ENCODE peak calls at places on chromosomes 6 and 20, in nine cellular contexts. O, K, M, F, H, T, Z, Q and L are unnamed samples.

GRCh38 chr6:5997420-5998093 is 9.2 kb downstream of the NRN1 start:
- DNase-seq in O (peak; percentile 55), K (peak; percentile 61), M (no peak), F (peak; percentile 55), H (no peak), T (peak; percentile 76), Z (no peak), Q (no peak), L (peak; percentile 54)

GRCh38 chr20:61756446-61756845 is 309.2 kb downstream of the TAF4 start:
- DNase-seq in O (no peak), K (no peak), M (no peak), F (no peak), H (no peak), T (no peak), Z (no peak), Q (no peak), L (no peak)

GRCh38 chr20:11676618-11677289 is 240.9 kb upstream of the BTBD3 start:
- DNase-seq in O (peak; percentile 32), K (peak; percentile 84), M (peak; percentile 36), F (peak; percentile 51), H (peak; percentile 6), T (no peak), Z (peak; percentile 32), Q (no peak), L (peak; percentile 79)

GRCh38 chr6:109429496-109429895 is 10.9 kb downstream of the PPIL6 start:
- DNase-seq in O (no peak), K (no peak), M (no peak), F (no peak), H (no peak), T (no peak), Z (no peak), Q (no peak), L (no peak)

GRCh38 chr20:53828673-53829085 is 235.0 kb upstream of the ZNF217 start:
- DNase-seq in O (no peak), K (no peak), M (no peak), F (no peak), H (peak; percentile 91), T (no peak), Z (peak; percentile 94), Q (no peak), L (no peak)

GRCh38 chr6:87799651-87800050 is 97.6 kb upstream of the AKIRIN2 start:
- DNase-seq in O (peak; percentile 34), K (no peak), M (no peak), F (peak; percentile 35), H (no peak), T (no peak), Z (no peak), Q (no peak), L (no peak)

GRCh38 chr6:14713008-14713452 is 532.8 kb upstream of the JARID2 start:
- DNase-seq in O (no peak), K (no peak), M (no peak), F (no peak), H (peak; percentile 83), T (no peak), Z (peak; percentile 98), Q (no peak), L (no peak)

GRCh38 chr20:22686097-22686496 is 101.7 kb upstream of the FOXA2 start:
- DNase-seq in O (no peak), K (peak; percentile 47), M (peak; percentile 60), F (no peak), H (peak; percentile 15), T (peak; percentile 75), Z (peak; percentile 33), Q (peak; percentile 63), L (peak; percentile 54)

GRCh38 chr6:16377470-16377869 is 139.1 kb downstream of the GMPR start:
- DNase-seq in O (no peak), K (no peak), M (no peak), F (no peak), H (no peak), T (no peak), Z (no peak), Q (no peak), L (no peak)

GRCh38 chr20:61975411-61975810 is 90.3 kb downstream of the TAF4 start:
- DNase-seq in O (no peak), K (no peak), M (no peak), F (no peak), H (no peak), T (no peak), Z (no peak), Q (no peak), L (no peak)

GRCh38 chr6:112018619-112019416 is 35.1 kb upstream of the CCN6 start:
- DNase-seq in O (no peak), K (no peak), M (no peak), F (no peak), H (no peak), T (no peak), Z (no peak), Q (no peak), L (no peak)

GRCh38 chr6:162029873-162030576 is 697.5 kb downstream of the PRKN start:
- DNase-seq in O (no peak), K (no peak), M (no peak), F (no peak), H (peak; percentile 27), T (no peak), Z (no peak), Q (no peak), L (no peak)

GRCh38 chr6:116556065-116556464 is 2.5 kb downstream of the CALHM4 start:
- DNase-seq in O (no peak), K (no peak), M (no peak), F (no peak), H (peak; percentile 87), T (no peak), Z (peak; percentile 77), Q (no peak), L (no peak)

GRCh38 chr6:92427408-92427905 is 991.9 kb downstream of the EPHA7 start:
- DNase-seq in O (no peak), K (no peak), M (no peak), F (no peak), H (no peak), T (no peak), Z (no peak), Q (no peak), L (no peak)

GRCh38 chr6:117206951-117207687 is 58.2 kb upstream of the VGLL2 start:
- DNase-seq in O (no peak), K (no peak), M (no peak), F (no peak), H (no peak), T (no peak), Z (no peak), Q (no peak), L (peak; percentile 5)

GRCh38 chr6:43181942-43182860 is at the start of gene CUL9:
- DNase-seq in O (peak; percentile 94), K (peak; percentile 65), M (peak; percentile 88), F (peak; percentile 91), H (peak; percentile 49), T (peak; percentile 95), Z (peak; percentile 78), Q (peak; percentile 92), L (peak; percentile 79)

GRCh38 chr6:27608916-27609883 is 136.3 kb upstream of the ZNF184 start:
- DNase-seq in O (peak; percentile 50), K (peak; percentile 58), M (no peak), F (no peak), H (peak; percentile 48), T (no peak), Z (peak; percentile 66), Q (no peak), L (peak; percentile 33)

GRCh38 chr6:136923116-136923953 is 1.2 kb downstream of the SLC35D3 start:
- DNase-seq in O (peak; percentile 29), K (no peak), M (no peak), F (peak; percentile 38), H (no peak), T (no peak), Z (no peak), Q (no peak), L (peak; percentile 3)

GRCh38 chr6:111718326-111718725 is 112.6 kb upstream of the TRAF3IP2 start:
- DNase-seq in O (no peak), K (no peak), M (no peak), F (no peak), H (no peak), T (no peak), Z (no peak), Q (no peak), L (no peak)

GRCh38 chr20:1376453-1377270 is 16.2 kb downstream of the FKBP1A start:
- DNase-seq in O (no peak), K (no peak), M (peak; percentile 45), F (peak; percentile 33), H (no peak), T (no peak), Z (no peak), Q (no peak), L (no peak)

GRCh38 chr6:89494131-89494793 is 61.3 kb downstream of the ANKRD6 start:
- DNase-seq in O (no peak), K (no peak), M (no peak), F (peak; percentile 13), H (no peak), T (no peak), Z (no peak), Q (no peak), L (no peak)
- TF ChIP-seq CTCF in O (no peak), K (peak; percentile 45), M (no peak), F (no peak), H (no peak), T (no peak), Z (no peak), Q (no peak), L (no peak)

DNA sequence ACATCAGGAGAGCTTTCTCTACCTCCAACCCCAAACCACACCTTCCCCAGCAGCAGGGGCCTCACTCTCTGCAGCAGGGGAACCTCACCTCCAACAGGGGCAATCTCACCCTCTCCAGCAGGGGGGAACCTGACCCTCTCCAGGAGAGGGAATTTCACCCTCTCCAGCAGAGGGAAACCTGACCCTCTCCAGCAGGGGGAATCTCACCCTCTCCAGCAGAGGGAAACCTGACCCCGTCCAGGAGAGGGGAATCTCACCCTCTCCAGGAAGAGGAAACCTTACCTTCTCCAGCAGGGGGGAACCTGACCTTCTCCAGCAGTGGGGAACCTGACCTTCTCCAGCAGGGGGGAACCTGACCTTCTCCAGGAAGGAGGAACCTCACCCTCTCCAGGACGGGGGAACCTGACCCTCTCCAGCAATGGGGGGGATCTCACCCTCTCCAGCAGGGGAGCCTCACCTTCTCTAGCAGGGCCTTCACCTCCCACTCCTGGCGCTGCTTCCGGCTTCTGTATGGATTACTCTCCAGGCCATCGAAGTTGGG is 3.1 kb downstream of the B3GALT4 start:
- DNase-seq in O (no peak), K (peak; percentile 71), M (no peak), F (no peak), H (peak; percentile 27), T (no peak), Z (peak; percentile 44), Q (no peak), L (peak; percentile 58)
- TF ChIP-seq CTCF in O (peak; percentile 38), K (peak; percentile 76), M (no peak), F (no peak), H (peak; percentile 66), T (peak; percentile 35), Z (peak; percentile 71), Q (no peak), L (peak; percentile 56)

GRCh38 chr20:63234693-63235398 is 859 bp upstream of the BIRC7 start:
- DNase-seq in O (peak; percentile 55), K (peak; percentile 58), M (no peak), F (peak; percentile 62), H (no peak), T (no peak), Z (no peak), Q (no peak), L (peak; percentile 63)
- TF ChIP-seq CTCF in O (peak; percentile 33), K (peak; percentile 54), M (no peak), F (peak; percentile 37), H (peak; percentile 15), T (peak; percentile 30), Z (peak; percentile 15), Q (no peak), L (peak; percentile 48)

DNA sequence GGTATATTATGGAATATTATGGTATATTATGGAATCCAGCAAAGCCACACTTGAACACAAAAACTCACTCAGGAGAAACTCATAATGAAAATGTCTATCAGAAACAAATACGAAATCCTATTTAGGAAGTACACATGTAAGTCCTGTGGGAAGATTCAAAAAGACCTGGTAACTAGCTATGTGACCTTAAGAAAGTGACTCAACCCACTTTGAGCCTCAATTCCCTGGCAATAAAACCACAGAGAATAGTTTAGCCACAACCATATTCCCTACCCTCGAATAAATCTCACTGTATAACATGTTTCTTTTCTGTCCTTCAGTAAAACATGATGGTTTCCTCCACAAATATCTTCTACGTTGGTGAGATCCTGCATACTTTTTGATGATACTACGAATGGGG is 56.4 kb downstream of the ZMYND8 start:
- DNase-seq in O (no peak), K (no peak), M (no peak), F (no peak), H (peak; percentile 87), T (no peak), Z (no peak), Q (no peak), L (no peak)
- TF ChIP-seq CTCF in O (no peak), K (no peak), M (no peak), F (no peak), H (no peak), T (no peak), Z (no peak), Q (no peak), L (no peak)